ENCODE peak calls at places on chromosomes 3 and 15, in five cellular contexts. O is AG10803, H is IMR-90, B is RWPE2, T is fibroblast of villous mesenchyme. I is an unnamed sample.

GRCh38 chr3:129027544-129027880 is 26.4 kb downstream of the EFCC1 start:
- DNase-seq in O (no peak), H (no peak), B (no peak), T (no peak), I (no peak)

GRCh38 chr3:50630916-50631315 is 14.0 kb downstream of the MAPKAPK3 start:
- DNase-seq in O (no peak), H (no peak), B (no peak), T (no peak), I (no peak)

GRCh38 chr3:123789760-123790159 is 94.4 kb downstream of the MYLK start:
- DNase-seq in O (peak; percentile 80), H (peak; percentile 79), B (no peak), T (peak; percentile 96), I (no peak)

GRCh38 chr15:31211353-31211752 is 109.8 kb upstream of the TRPM1 start:
- DNase-seq in O (no peak), H (no peak), B (no peak), T (no peak), I (no peak)

GRCh38 chr3:165920984-165921383 is 83.8 kb upstream of the BCHE start:
- DNase-seq in O (no peak), H (no peak), B (no peak), T (no peak), I (no peak)

GRCh38 chr15:100763764-100764750 is 115.6 kb upstream of the ALDH1A3 start:
- DNase-seq in O (no peak), H (no peak), B (peak; percentile 53), T (no peak), I (no peak)

GRCh38 chr3:60048447-60048848 is 998.6 kb upstream of the CFAP20DC start:
- DNase-seq in O (no peak), H (no peak), B (no peak), T (no peak), I (no peak)

GRCh38 chr3:100825574-100825973 is 116.3 kb downstream of the TFG start:
- DNase-seq in O (no peak), H (no peak), B (no peak), T (no peak), I (no peak)

GRCh38 chr3:194664857-194665256 is 7.1 kb downstream of the LSG1 start:
- DNase-seq in O (no peak), H (no peak), B (no peak), T (peak; percentile 16), I (no peak)

GRCh38 chr15:68620721-68621528 is 42.1 kb downstream of the CORO2B start:
- DNase-seq in O (peak; percentile 99), H (peak; percentile 98), B (no peak), T (peak; percentile 95), I (peak; percentile 99)

GRCh38 chr3:37968784-37969600 is 21.6 kb upstream of the VILL start:
- DNase-seq in O (no peak), H (no peak), B (no peak), T (no peak), I (no peak)

GRCh38 chr3:37992271-37993066 is 1.9 kb downstream of the VILL start:
- DNase-seq in O (no peak), H (no peak), B (no peak), T (no peak), I (no peak)

GRCh38 chr15:74039656-74040010 is 42.7 kb downstream of the GOLGA6A start:
- DNase-seq in O (no peak), H (no peak), B (no peak), T (no peak), I (no peak)

GRCh38 chr15:74041777-74042435 is 40.4 kb downstream of the GOLGA6A start:
- DNase-seq in O (no peak), H (no peak), B (no peak), T (peak; percentile 24), I (no peak)

GRCh38 chr15:74041311-74041756 is 41.0 kb downstream of the GOLGA6A start:
- DNase-seq in O (peak; percentile 69), H (no peak), B (no peak), T (peak; percentile 18), I (no peak)

GRCh38 chr15:74038707-74039655 is 43.4 kb downstream of the GOLGA6A start:
- DNase-seq in O (peak; percentile 46), H (peak; percentile 77), B (no peak), T (peak; percentile 81), I (peak; percentile 61)

GRCh38 chr15:74040115-74040850 is 42.1 kb downstream of the GOLGA6A start:
- DNase-seq in O (peak; percentile 98), H (peak; percentile 98), B (no peak), T (peak; percentile 97), I (peak; percentile 92)
- TF ChIP-seq CTCF in O (peak; percentile 28), H (no peak), B (no peak), T (peak; percentile 6), I (no peak)

GRCh38 chr3:11602441-11602840 is 41.3 kb downstream of the VGLL4 start:
- DNase-seq in O (no peak), H (no peak), B (no peak), T (no peak), I (no peak)
- H3K4me3 ChIP-seq in O (no peak overlapping the region), H (no peak overlapping the region), B (no peak overlapping the region), T (no peak overlapping the region), I (no peak overlapping the region)

GRCh38 chr15:50686468-50687301 is at the start of gene TRPM7:
- DNase-seq in O (peak; percentile 84), H (peak; percentile 81), B (peak; percentile 89), T (peak; percentile 89), I (peak; percentile 92)
- TF ChIP-seq CTCF in O (peak; percentile 6), H (no peak), B (no peak), T (no peak), I (no peak)

DNA sequence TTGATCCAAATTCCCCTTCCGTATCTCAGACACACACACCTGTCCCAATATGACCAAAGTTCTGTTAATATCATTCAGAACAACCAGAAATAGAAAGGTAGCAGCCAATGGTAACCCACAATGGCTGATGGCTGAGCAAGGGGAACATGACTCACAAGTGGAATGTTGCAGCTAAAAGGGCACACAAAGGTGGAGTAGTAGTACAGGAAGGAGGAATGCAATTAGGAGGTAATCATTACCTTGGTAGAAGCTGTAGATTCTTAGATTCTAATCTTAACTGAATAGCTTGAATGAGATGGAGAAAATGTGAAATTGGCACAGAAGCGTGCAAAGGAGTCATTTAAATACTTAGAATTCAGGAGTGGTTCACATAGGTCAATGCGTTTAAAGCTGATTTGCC is 347.9 kb downstream of the NR2F2 start:
- DNase-seq in O (no peak), H (no peak), B (no peak), T (no peak), I (no peak)
- H3K4me3 ChIP-seq in O (no peak overlapping the region), H (no peak overlapping the region), B (no peak overlapping the region), T (no peak overlapping the region), I (no peak overlapping the region)

GRCh38 chr15:92892201-92892555 is 7.9 kb upstream of the CHD2 start:
- DNase-seq in O (no peak), H (no peak), B (no peak), T (no peak), I (no peak)

GRCh38 chr15:92896543-92896942 is 3.6 kb upstream of the CHD2 start:
- DNase-seq in O (no peak), H (no peak), B (no peak), T (no peak), I (no peak)

GRCh38 chr15:92889390-92890113 is 10.6 kb upstream of the CHD2 start:
- DNase-seq in O (no peak), H (no peak), B (no peak), T (no peak), I (no peak)

GRCh38 chr15:92897620-92898019 is 2.5 kb upstream of the CHD2 start:
- DNase-seq in O (no peak), H (no peak), B (no peak), T (no peak), I (no peak)

GRCh38 chr15:92893200-92893599 is 6.9 kb upstream of the CHD2 start:
- DNase-seq in O (no peak), H (no peak), B (no peak), T (no peak), I (no peak)
- TF ChIP-seq CTCF in O (no peak), H (no peak), B (no peak), T (no peak), I (no peak)

GRCh38 chr15:92886229-92886628 is 13.9 kb upstream of the CHD2 start:
- DNase-seq in O (no peak), H (no peak), B (no peak), T (peak; percentile 28), I (no peak)

GRCh38 chr15:92886815-92887214 is 13.3 kb upstream of the CHD2 start:
- DNase-seq in O (no peak), H (no peak), B (no peak), T (no peak), I (no peak)

GRCh38 chr15:92887869-92888268 is 12.3 kb upstream of the CHD2 start:
- DNase-seq in O (no peak), H (no peak), B (no peak), T (no peak), I (no peak)

GRCh38 chr15:92891533-92892200 is 8.5 kb upstream of the CHD2 start:
- DNase-seq in O (no peak), H (no peak), B (no peak), T (no peak), I (no peak)
- H3K4me3 ChIP-seq in O (no peak overlapping the region), H (no peak overlapping the region), B (no peak overlapping the region), T (no peak overlapping the region), I (no peak overlapping the region)

GRCh38 chr3:178658694-178659315 is 122.6 kb downstream of the KCNMB2 start:
- DNase-seq in O (no peak), H (no peak), B (no peak), T (no peak), I (no peak)

GRCh38 chr3:178655488-178655887 is 119.3 kb downstream of the KCNMB2 start:
- DNase-seq in O (no peak), H (no peak), B (no peak), T (no peak), I (no peak)
- TF ChIP-seq CTCF in O (no peak), H (no peak), B (no peak), T (no peak), I (no peak)

DNA sequence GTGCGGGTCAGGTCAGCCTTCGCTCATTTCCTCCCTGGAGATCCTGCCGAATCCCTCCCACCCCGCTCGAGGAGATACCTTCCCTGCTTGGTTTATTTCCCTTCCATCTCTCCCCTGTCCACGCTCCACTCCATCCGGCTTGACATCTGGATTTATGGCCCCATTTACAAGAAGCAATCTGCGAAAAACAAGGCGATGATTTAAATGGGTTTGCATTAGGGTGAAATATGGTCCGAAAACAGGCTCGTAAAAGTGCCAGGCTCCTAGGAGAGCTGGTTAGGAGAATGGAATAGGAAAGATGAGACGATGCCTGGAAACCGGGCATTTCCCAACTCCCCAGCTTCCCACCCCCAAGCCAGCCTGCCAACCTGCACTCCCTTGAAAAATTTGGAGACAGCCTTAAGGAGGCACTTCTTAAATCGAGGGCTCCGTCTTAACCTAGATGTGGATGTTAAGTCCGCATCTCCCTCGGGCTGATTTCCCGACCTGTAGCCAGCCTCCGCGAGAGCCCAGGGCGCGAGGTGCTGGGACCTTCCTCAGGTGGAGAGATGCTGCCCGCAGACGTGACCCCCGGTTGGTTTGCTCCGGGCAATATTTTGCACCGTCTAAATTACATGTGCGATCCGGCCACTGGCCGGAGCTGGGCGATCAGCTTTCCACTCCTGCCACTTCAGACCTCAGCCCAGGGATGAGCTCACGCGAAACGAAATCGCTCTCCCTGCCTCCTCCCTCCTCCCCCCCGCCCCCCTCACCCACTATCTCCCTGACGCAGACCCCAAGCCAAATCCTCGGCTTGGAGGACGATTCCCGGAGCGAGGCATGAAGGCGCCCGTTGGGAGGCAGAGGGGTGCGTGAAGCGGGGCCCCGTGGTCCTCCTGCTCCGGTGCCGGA is 1.3 kb downstream of the GRM7 start:
- DNase-seq in O (no peak), H (no peak), B (no peak), T (no peak), I (no peak)
- H3K4me3 ChIP-seq in O (no peak overlapping the region), H (no peak overlapping the region), B (no peak overlapping the region), T (no peak overlapping the region), I (no peak overlapping the region)

GRCh38 chr15:58077427-58077826 is 11.9 kb upstream of the ALDH1A2 start:
- DNase-seq in O (no peak), H (no peak), B (no peak), T (no peak), I (peak; percentile 19)
- TF ChIP-seq CTCF in O (no peak), H (no peak), B (peak; percentile 78), T (peak; percentile 27), I (no peak)

I was measured in foreskin fibroblast.